ENCODE peak calls at places on chromosomes 2 and 18, in seven cellular contexts. Q is cardiac muscle cell, E is aorta, W is prostate gland, D is breast epithelium, U is osteoblast, G is esophagus muscularis mucosa. M is an unnamed sample. For H3K36me3, the result is how much of the 10 kb centered on the place peaks cover.

GRCh38 chr2:177282101-177282573 is 17.6 kb upstream of the NFE2L2 start:
- DNase-seq in E (no peak), U (peak), G (no peak), Q (peak), D (no peak), W (no peak), M (no peak)

GRCh38 chr18:63431180-63431579 is 8.9 kb upstream of the VPS4B start:
- DNase-seq in D (no peak), U (no peak), G (no peak), Q (no peak), E (no peak), W (no peak), M (no peak)

GRCh38 chr2:12897181-12897580 is 180.4 kb downstream of the TRIB2 start:
- DNase-seq in Q (no peak), W (no peak), G (no peak), D (no peak), U (no peak), E (no peak), M (peak)

GRCh38 chr2:102664439-102665042 is 45.2 kb downstream of the SLC9A2 start:
- DNase-seq in W (no peak), Q (peak), D (no peak), E (no peak), G (no peak), U (no peak), M (no peak)

GRCh38 chr18:33440384-33441043 is at the start of gene CCDC178:
- DNase-seq in D (no peak), Q (peak), U (peak), W (peak), E (peak), G (no peak), M (no peak)

GRCh38 chr2:196176142-196176738 is 4.9 kb upstream of the STK17B start:
- DNase-seq in W (no peak), G (no peak), E (no peak), Q (no peak), D (no peak), U (no peak), M (peak)

GRCh38 chr2:207227062-207227748 is 61.5 kb upstream of the KLF7 start:
- DNase-seq in W (no peak), U (no peak), Q (peak), E (no peak), D (no peak), G (peak), M (no peak)

GRCh38 chr2:201402651-201403573 is 45.8 kb upstream of the FLACC1 start:
- DNase-seq in W (no peak), E (no peak), Q (peak), U (no peak), G (no peak), D (no peak), M (no peak)

GRCh38 chr2:212974692-212975091 is 176.7 kb downstream of the IKZF2 start:
- DNase-seq in U (no peak), G (no peak), Q (peak), E (no peak), W (no peak), D (no peak), M (no peak)

GRCh38 chr2:5685225-5685624 is 7.0 kb upstream of the SOX11 start:
- DNase-seq in D (no peak), Q (no peak), G (peak), W (no peak), E (no peak), U (peak), M (no peak)

GRCh38 chr2:150548527-150548926 is 61.1 kb upstream of the RND3 start:
- DNase-seq in U (peak), Q (peak), G (no peak), E (no peak), D (no peak), W (no peak), M (no peak)

GRCh38 chr2:95372845-95373244 is 29.7 kb upstream of the FAHD2A start:
- DNase-seq in D (peak), W (no peak), Q (no peak), U (peak), E (peak), G (no peak), M (no peak)

GRCh38 chr2:30255466-30256408 is 24.4 kb downstream of the LBH start:
- DNase-seq in W (peak), G (no peak), E (no peak), D (no peak), Q (no peak), U (peak), M (no peak)

GRCh38 chr2:148172131-148172753 is 151.4 kb downstream of the MBD5 start:
- DNase-seq in D (no peak), G (no peak), W (no peak), E (no peak), Q (no peak), U (no peak), M (no peak)

GRCh38 chr2:27689424-27689823 is 25.7 kb downstream of the SLC4A1AP start:
- DNase-seq in D (no peak), U (no peak), E (no peak), Q (no peak), W (no peak), G (no peak), M (no peak)

DNA sequence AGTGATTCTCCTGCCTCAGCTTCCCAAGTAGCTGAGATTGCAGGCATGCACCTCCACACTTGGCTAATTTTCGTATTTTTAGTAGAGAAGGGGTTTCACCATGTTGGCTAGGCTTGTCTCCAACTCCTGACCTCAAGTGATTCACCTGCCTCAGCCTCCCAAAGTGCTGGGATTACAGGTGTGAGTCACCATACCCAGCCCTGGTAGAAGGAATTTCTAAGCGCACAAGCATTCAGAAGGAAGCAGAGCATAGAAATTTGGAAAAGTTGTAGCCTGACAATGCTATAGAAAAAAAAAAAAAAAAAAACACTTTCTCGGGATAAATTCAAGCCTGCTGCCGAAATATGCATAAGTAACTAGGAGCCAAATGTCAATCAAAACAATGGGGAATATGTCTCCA is 249.4 kb downstream of the GRB14 start:
- DNase-seq in W (no peak), E (no peak), D (no peak), G (no peak), U (no peak), Q (no peak), M (no peak)
- H3K36me3 ChIP-seq in W (under half), E (under half), D (under half), G (under half), U (under half), Q (under half), M (under half)

GRCh38 chr2:224507789-224508188 is 77.4 kb downstream of the CUL3 start:
- DNase-seq in D (no peak), W (no peak), Q (no peak), G (no peak), E (no peak), U (peak), M (no peak)

DNA sequence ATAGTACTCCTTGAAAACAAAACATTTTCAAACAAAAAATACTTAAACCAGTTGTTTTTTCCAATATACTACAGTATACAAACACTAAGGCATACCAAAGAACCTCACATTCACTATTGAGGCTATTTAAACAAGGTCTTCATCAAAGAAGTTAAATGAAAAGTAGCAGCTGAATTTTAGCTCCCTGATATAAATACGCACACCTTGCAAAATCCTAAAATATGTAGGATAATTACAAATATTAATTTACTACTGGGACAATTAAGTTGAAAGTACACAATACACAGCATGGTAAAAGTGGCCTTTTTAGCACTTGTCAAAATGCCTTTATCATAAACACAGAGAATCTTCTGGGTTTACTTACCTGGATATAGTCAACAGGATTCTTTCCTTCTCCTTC is 78.7 kb downstream of the CUL3 start:
- DNase-seq in U (no peak), D (no peak), E (no peak), W (no peak), G (no peak), Q (no peak), M (no peak)
- H3K36me3 ChIP-seq in U (under half), D (under half), E (under half), W (under half), G (under half), Q (under half), M (under half)

GRCh38 chr2:47561371-47561770 is 158.4 kb downstream of the MSH2 start:
- DNase-seq in W (no peak), U (no peak), E (no peak), D (no peak), G (no peak), Q (no peak), M (no peak)

GRCh38 chr2:47560107-47560819 is 157.3 kb downstream of the MSH2 start:
- DNase-seq in E (no peak), G (no peak), W (no peak), D (no peak), U (no peak), Q (no peak), M (no peak)

GRCh38 chr2:47562548-47562947 is 159.6 kb downstream of the MSH2 start:
- DNase-seq in U (no peak), E (no peak), G (no peak), Q (no peak), D (no peak), W (no peak), M (no peak)

GRCh38 chr2:47564129-47564528 is 161.2 kb downstream of the MSH2 start:
- DNase-seq in E (no peak), U (no peak), W (no peak), D (no peak), G (no peak), Q (no peak), M (no peak)

GRCh38 chr2:47561906-47562305 is 158.9 kb downstream of the MSH2 start:
- DNase-seq in E (no peak), D (no peak), G (no peak), U (no peak), Q (no peak), W (no peak), M (no peak)
- H3K36me3 ChIP-seq in E (under half), D (under half), G (under half), U (under half), Q (under half), W (under half), M (under half)

GRCh38 chr18:41959045-41959444 is 4.0 kb downstream of the PIK3C3 start:
- DNase-seq in Q (no peak), G (no peak), E (no peak), W (no peak), D (no peak), U (no peak), M (no peak)
- H3K36me3 ChIP-seq in Q (under half), G (under half), E (under half), W (under half), D (under half), U (under half), M (under half)

GRCh38 chr2:47798628-47799027 is 15.7 kb downstream of the MSH6 start:
- DNase-seq in D (no peak), U (no peak), E (no peak), W (no peak), Q (no peak), G (no peak), M (no peak)
- H3K36me3 ChIP-seq in D (under half), U (half or more), E (under half), W (under half), Q (half or more), G (half or more), M (under half)

GRCh38 chr2:236038096-236038495 is 130.1 kb downstream of the GBX2 start:
- DNase-seq in Q (no peak), G (no peak), E (no peak), D (no peak), U (no peak), W (no peak), M (no peak)

GRCh38 chr2:236040600-236041328 is 127.4 kb downstream of the GBX2 start:
- DNase-seq in U (no peak), E (no peak), G (no peak), D (no peak), Q (no peak), W (no peak), M (no peak)

GRCh38 chr2:236033462-236033861 is 134.7 kb downstream of the GBX2 start:
- DNase-seq in U (no peak), D (no peak), E (no peak), Q (no peak), G (no peak), W (no peak), M (no peak)

GRCh38 chr2:236034974-236035373 is 133.2 kb downstream of the GBX2 start:
- DNase-seq in D (no peak), Q (no peak), U (no peak), G (no peak), W (no peak), E (no peak), M (no peak)

GRCh38 chr2:236036045-236036444 is 132.1 kb downstream of the GBX2 start:
- DNase-seq in G (no peak), Q (no peak), D (no peak), W (no peak), E (no peak), U (no peak), M (no peak)
- H3K36me3 ChIP-seq in G (under half), Q (under half), D (under half), W (under half), E (under half), U (under half), M (under half)

GRCh38 chr2:20322527-20323300 is 27.9 kb downstream of the PUM2 start:
- DNase-seq in Q (no peak), W (no peak), E (no peak), U (no peak), D (no peak), G (no peak), M (no peak)
- H3K36me3 ChIP-seq in Q (under half), W (under half), E (under half), U (under half), D (under half), G (under half), M (under half)

DNA sequence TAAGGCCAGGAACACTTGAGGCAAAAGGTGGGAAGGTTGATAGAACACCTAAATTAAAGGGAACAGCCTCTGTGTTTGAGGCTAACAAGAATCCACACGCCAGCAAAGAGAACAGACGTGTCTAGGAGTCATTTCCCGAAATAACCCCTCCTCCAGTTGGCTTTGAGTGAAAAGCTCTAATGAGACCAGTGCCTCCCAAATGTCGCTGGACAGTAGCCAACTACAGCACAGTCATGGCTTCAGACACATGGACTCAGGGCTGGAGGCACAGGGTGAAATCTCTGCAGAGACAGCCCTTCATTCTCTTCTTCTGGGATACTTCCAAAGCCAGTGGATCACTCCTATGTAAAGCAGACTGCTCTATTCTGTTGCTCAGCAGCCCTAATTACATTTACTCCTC is 49.6 kb downstream of the SOWAHC start:
- DNase-seq in E (no peak), Q (peak), G (no peak), U (peak), D (no peak), W (peak), M (no peak)
- H3K36me3 ChIP-seq in E (under half), Q (under half), G (under half), U (under half), D (under half), W (under half), M (under half)

M was measured in MM.1S.